ENCODE peak calls at places on chromosomes 13 and 19, in five cellular contexts. K is stimulated activated CD4-positive, alpha-beta T cell treated with anti-CD3 and anti-CD28 coated beads, Interleukin-2, amount 100 ng/mL, for 24 hours; D is Peyer's patch; G is GM13976; E is stimulated activated effector memory CD8-positive, alpha-beta T cell treated with anti-CD3 and anti-CD28 coated beads, Interleukin-12 subunit alpha, Interleukin-12 subunit beta, amount 100 ng/mL, for 72 hours. O is an unnamed sample.

GRCh38 chr13:93364166-93364565 is 137.6 kb downstream of the GPC6 start:
- DNase-seq in K (no peak), E (no peak), D (no peak), G (no peak), O (no peak)

GRCh38 chr19:1045247-1045603 is 5.3 kb downstream of the ABCA7 start:
- DNase-seq in G (peak; percentile 75), K (peak; percentile 69), D (peak; percentile 69), E (peak; percentile 87), O (peak; percentile 45)

GRCh38 chr19:3188627-3189596 is 3.2 kb downstream of the NCLN start:
- DNase-seq in G (no peak), E (no peak), D (peak; percentile 91), K (no peak), O (no peak)

GRCh38 chr13:27830010-27830409 is 37.7 kb downstream of the GSX1 start:
- DNase-seq in G (peak; percentile 86), K (peak; percentile 73), D (peak; percentile 82), E (peak; percentile 80), O (peak; percentile 76)

GRCh38 chr13:49938274-49938673 is 2.1 kb upstream of the SPRYD7 start:
- DNase-seq in K (no peak), D (no peak), E (no peak), G (no peak), O (no peak)

GRCh38 chr13:82947121-82948077 is 934.9 kb downstream of the SLITRK1 start:
- DNase-seq in K (no peak), G (no peak), E (no peak), D (no peak), O (no peak)

GRCh38 chr19:17281391-17282304 is at the start of gene ANKLE1:
- DNase-seq in E (peak; percentile 83), G (peak; percentile 86), D (no peak), K (peak; percentile 71), O (peak; percentile 69)

GRCh38 chr13:33279898-33280549 is 5.5 kb downstream of the STARD13 start:
- DNase-seq in E (no peak), D (no peak), G (no peak), K (no peak), O (no peak)

GRCh38 chr19:18674616-18675015 is 8.9 kb upstream of the CRTC1 start:
- DNase-seq in E (no peak), G (no peak), K (no peak), D (no peak), O (no peak)

GRCh38 chr13:57631607-57632275 is at the start of gene PCDH17:
- DNase-seq in K (no peak), D (peak; percentile 39), E (no peak), G (peak; percentile 34), O (no peak)

GRCh38 chr13:112168771-112169170 is 101.8 kb downstream of the SOX1 start:
- DNase-seq in K (no peak), E (no peak), D (no peak), G (no peak), O (no peak)

GRCh38 chr19:771332-771785 is 20.4 kb downstream of the MISP start:
- DNase-seq in K (no peak), D (no peak), E (no peak), G (peak; percentile 85), O (no peak)

GRCh38 chr13:44068737-44069136 is 189.0 kb downstream of the LACC1 start:
- DNase-seq in K (no peak), D (no peak), G (no peak), E (no peak), O (no peak)

GRCh38 chr19:33199441-33200265 is 5.5 kb downstream of the LRP3 start:
- DNase-seq in E (no peak), G (no peak), D (no peak), K (no peak), O (no peak)

GRCh38 chr13:28536371-28536770 is 41.4 kb upstream of the FLT1 start:
- DNase-seq in E (no peak), K (no peak), G (no peak), D (no peak), O (no peak)

GRCh38 chr13:110702089-110702488 is 3.8 kb downstream of the CARS2 start:
- DNase-seq in E (no peak), G (no peak), K (no peak), D (no peak), O (no peak)

GRCh38 chr19:47765522-47766358 is 12.8 kb upstream of the SELENOW start:
- DNase-seq in E (no peak), K (peak; percentile 49), G (peak; percentile 79), D (peak; percentile 83), O (no peak)

GRCh38 chr13:49625392-49626137 is 2.7 kb upstream of the ARL11 start:
- DNase-seq in K (no peak), D (peak; percentile 83), E (no peak), G (no peak), O (no peak)

GRCh38 chr19:12205296-12205695 is 42.4 kb downstream of the ZNF136 start:
- DNase-seq in K (no peak), D (no peak), G (no peak), E (no peak), O (no peak)

GRCh38 chr19:45601524-45602522 is at the start of gene GPR4:
- DNase-seq in K (no peak), D (no peak), G (no peak), E (no peak), O (no peak)

GRCh38 chr19:33724021-33724722 is 72.5 kb upstream of the KCTD15 start:
- DNase-seq in K (no peak), D (peak; percentile 31), G (no peak), E (no peak), O (no peak)

GRCh38 chr19:18086590-18087138 is at the start of gene IL12RB1:
- DNase-seq in D (no peak), K (peak; percentile 60), E (peak; percentile 76), G (peak; percentile 73), O (peak; percentile 38)

GRCh38 chr13:107466326-107466725 is 749.0 kb downstream of the LIG4 start:
- DNase-seq in D (no peak), E (no peak), K (no peak), G (no peak), O (no peak)

GRCh38 chr13:34247596-34247995 is 429.6 kb downstream of the RFC3 start:
- DNase-seq in K (no peak), G (no peak), D (no peak), E (no peak), O (no peak)

GRCh38 chr19:57280165-57280912 is at the start of gene ZNF460:
- DNase-seq in D (peak; percentile 97), K (peak; percentile 97), G (peak; percentile 95), E (peak; percentile 98), O (peak; percentile 96)

GRCh38 chr13:24341439-24341838 is 32.1 kb downstream of the C1QTNF9 start:
- DNase-seq in G (no peak), K (no peak), D (no peak), E (no peak), O (no peak)

GRCh38 chr19:15015946-15016542 is 33.2 kb upstream of the CASP14 start:
- DNase-seq in K (no peak), G (no peak), D (no peak), E (no peak), O (no peak)

GRCh38 chr19:35774274-35775045 is 904 bp upstream of the ARHGAP33 start:
- DNase-seq in K (no peak), G (no peak), E (no peak), D (peak; percentile 44), O (no peak)

O was measured in activated B cell treated with CpG ODN at 0.5 μM for 24 hours.